ENCODE peak calls at places on chromosome 9, in four cellular contexts. E, U, K and J are unnamed samples.

GRCh38 chr9:137784046-137784445 is 93.5 kb upstream of the CACNA1B start:
- DNase-seq in K (no peak), E (no peak), U (no peak), J (no peak)

GRCh38 chr9:84230355-84231136 is 110.0 kb downstream of the SLC28A3 start:
- DNase-seq in U (no peak), E (peak), K (peak), J (no peak)

GRCh38 chr9:122536138-122536537 is 9.0 kb upstream of the OR1N1 start:
- DNase-seq in U (no peak), K (no peak), E (no peak), J (no peak)

GRCh38 chr9:15280647-15281046 is 26.4 kb downstream of the TTC39B start:
- DNase-seq in E (no peak), K (no peak), U (no peak), J (no peak)

GRCh38 chr9:136587944-136588662 is 42.3 kb upstream of the NOTCH1 start:
- DNase-seq in U (no peak), E (no peak), K (no peak), J (no peak)

GRCh38 chr9:68540712-68541535 is at the start of gene TMEM252:
- DNase-seq in U (no peak), E (no peak), K (no peak), J (no peak)

GRCh38 chr9:82129708-82130107 is 141.1 kb downstream of the SPATA31D1 start:
- DNase-seq in K (no peak), U (no peak), E (no peak), J (no peak)

GRCh38 chr9:118529624-118530214 is 825.5 kb downstream of the TLR4 start:
- DNase-seq in U (no peak), E (no peak), K (no peak), J (no peak)

GRCh38 chr9:35814106-35814840 is 569 bp downstream of the HINT2 start:
- DNase-seq in K (no peak), U (peak), E (peak), J (no peak)

GRCh38 chr9:91802391-91802790 is 147.6 kb downstream of the ROR2 start:
- DNase-seq in K (no peak), U (no peak), E (no peak), J (peak)